ENCODE peak calls at places on chromosomes 2 and 18, in eight cellular contexts. One of them, this sample, is unnamed. For H3K4me1 and H3K9me3, the result is how much of the 10 kb centered on the place peaks cover.

GRCh38 chr2:226910384-226910783 is 74.5 kb downstream of the RHBDD1 start:
- DNase-seq in right lobe of liver: no peak
- DNase-seq in stomach: no peak
- DNase-seq in A549: no peak
- DNase-seq in adrenal gland: no peak
- DNase-seq in Peyer's patch: no peak
- DNase-seq in transverse colon: no peak
- DNase-seq in ovary: no peak
- DNase-seq in this sample: no peak

GRCh38 chr2:241051578-241052487 is 50.3 kb downstream of the MTERF4 start:
- DNase-seq in right lobe of liver: peak
- DNase-seq in stomach: no peak
- DNase-seq in A549: no peak
- DNase-seq in adrenal gland: no peak
- DNase-seq in Peyer's patch: no peak
- DNase-seq in transverse colon: no peak
- DNase-seq in ovary: no peak
- DNase-seq in this sample: peak

GRCh38 chr2:66699481-66700180 is 264.7 kb downstream of the MEIS1 start:
- DNase-seq in right lobe of liver: no peak
- DNase-seq in stomach: no peak
- DNase-seq in A549: no peak
- DNase-seq in adrenal gland: no peak
- DNase-seq in Peyer's patch: no peak
- DNase-seq in transverse colon: no peak
- DNase-seq in ovary: no peak
- DNase-seq in this sample: no peak

GRCh38 chr18:74625157-74625556 is 27.5 kb downstream of the ZNF407 start:
- DNase-seq in right lobe of liver: no peak
- DNase-seq in stomach: no peak
- DNase-seq in A549: no peak
- DNase-seq in adrenal gland: no peak
- DNase-seq in Peyer's patch: no peak
- DNase-seq in transverse colon: no peak
- DNase-seq in ovary: no peak
- DNase-seq in this sample: no peak

GRCh38 chr2:132489150-132489549 is 72.5 kb downstream of the GPR39 start:
- DNase-seq in right lobe of liver: no peak
- DNase-seq in stomach: no peak
- DNase-seq in A549: no peak
- DNase-seq in adrenal gland: no peak
- DNase-seq in Peyer's patch: no peak
- DNase-seq in transverse colon: no peak
- DNase-seq in ovary: no peak
- DNase-seq in this sample: peak

GRCh38 chr2:236939751-236940229 is 145.9 kb upstream of the COPS8 start:
- DNase-seq in right lobe of liver: no peak
- DNase-seq in stomach: no peak
- DNase-seq in A549: no peak
- DNase-seq in adrenal gland: peak
- DNase-seq in Peyer's patch: no peak
- DNase-seq in transverse colon: no peak
- DNase-seq in ovary: no peak
- DNase-seq in this sample: no peak

GRCh38 chr2:47554311-47554905 is 151.5 kb downstream of the MSH2 start:
- DNase-seq in right lobe of liver: no peak
- DNase-seq in stomach: no peak
- DNase-seq in A549: no peak
- DNase-seq in adrenal gland: no peak
- DNase-seq in Peyer's patch: no peak
- DNase-seq in transverse colon: no peak
- DNase-seq in ovary: no peak
- DNase-seq in this sample: no peak

GRCh38 chr2:71609958-71610357 is 156.6 kb downstream of the DYSF start:
- DNase-seq in right lobe of liver: no peak
- DNase-seq in stomach: no peak
- DNase-seq in A549: peak
- DNase-seq in adrenal gland: no peak
- DNase-seq in Peyer's patch: no peak
- DNase-seq in transverse colon: no peak
- DNase-seq in ovary: no peak
- DNase-seq in this sample: peak

GRCh38 chr2:116719841-116720240 is 1094.7 kb upstream of the DDX18 start:
- DNase-seq in right lobe of liver: no peak
- DNase-seq in stomach: no peak
- DNase-seq in A549: no peak
- DNase-seq in adrenal gland: no peak
- DNase-seq in Peyer's patch: no peak
- DNase-seq in transverse colon: no peak
- DNase-seq in ovary: no peak
- DNase-seq in this sample: no peak

GRCh38 chr2:67857836-67858235 is 205.0 kb downstream of the C1D start:
- DNase-seq in right lobe of liver: no peak
- DNase-seq in stomach: no peak
- DNase-seq in A549: no peak
- DNase-seq in adrenal gland: no peak
- DNase-seq in Peyer's patch: no peak
- DNase-seq in transverse colon: no peak
- DNase-seq in ovary: no peak
- DNase-seq in this sample: no peak

GRCh38 chr2:187532333-187533120 is 21.7 kb downstream of the TFPI start:
- DNase-seq in right lobe of liver: no peak
- DNase-seq in stomach: no peak
- DNase-seq in A549: no peak
- DNase-seq in adrenal gland: no peak
- DNase-seq in Peyer's patch: no peak
- DNase-seq in transverse colon: no peak
- DNase-seq in ovary: no peak
- DNase-seq in this sample: no peak

GRCh38 chr2:11071207-11071606 is 84.1 kb upstream of the SLC66A3 start:
- DNase-seq in right lobe of liver: no peak
- DNase-seq in stomach: no peak
- DNase-seq in A549: no peak
- DNase-seq in adrenal gland: no peak
- DNase-seq in Peyer's patch: no peak
- DNase-seq in transverse colon: peak
- DNase-seq in ovary: no peak
- DNase-seq in this sample: no peak

GRCh38 chr2:223956267-223956666 is 996 bp upstream of the MRPL44 start:
- DNase-seq in right lobe of liver: no peak
- DNase-seq in stomach: no peak
- DNase-seq in A549: no peak
- DNase-seq in adrenal gland: no peak
- DNase-seq in Peyer's patch: no peak
- DNase-seq in transverse colon: no peak
- DNase-seq in ovary: no peak
- DNase-seq in this sample: no peak

GRCh38 chr2:240878341-240878936 is 9.8 kb downstream of the AGXT start:
- DNase-seq in right lobe of liver: peak
- DNase-seq in stomach: no peak
- DNase-seq in A549: no peak
- DNase-seq in adrenal gland: no peak
- DNase-seq in Peyer's patch: no peak
- DNase-seq in transverse colon: no peak
- DNase-seq in ovary: peak
- DNase-seq in this sample: no peak

GRCh38 chr2:96591494-96591893 is 46.6 kb downstream of the KANSL3 start:
- DNase-seq in right lobe of liver: no peak
- DNase-seq in stomach: no peak
- DNase-seq in A549: no peak
- DNase-seq in adrenal gland: no peak
- DNase-seq in Peyer's patch: no peak
- DNase-seq in transverse colon: no peak
- DNase-seq in ovary: no peak
- DNase-seq in this sample: no peak

GRCh38 chr18:32437080-32437834 is 33.4 kb downstream of the GAREM1 start:
- DNase-seq in right lobe of liver: no peak
- DNase-seq in stomach: no peak
- DNase-seq in A549: no peak
- DNase-seq in adrenal gland: no peak
- DNase-seq in Peyer's patch: no peak
- DNase-seq in transverse colon: no peak
- DNase-seq in ovary: no peak
- DNase-seq in this sample: no peak

GRCh38 chr2:237227190-237227988 is 141.7 kb downstream of the COPS8 start:
- DNase-seq in right lobe of liver: no peak
- DNase-seq in stomach: no peak
- DNase-seq in A549: peak
- DNase-seq in adrenal gland: no peak
- DNase-seq in Peyer's patch: no peak
- DNase-seq in transverse colon: no peak
- DNase-seq in ovary: no peak
- DNase-seq in this sample: no peak

GRCh38 chr2:164479460-164479859 is 141.8 kb downstream of the GRB14 start:
- DNase-seq in right lobe of liver: no peak
- DNase-seq in stomach: no peak
- DNase-seq in A549: no peak
- DNase-seq in adrenal gland: peak
- DNase-seq in Peyer's patch: no peak
- DNase-seq in transverse colon: no peak
- DNase-seq in ovary: peak
- DNase-seq in this sample: peak

GRCh38 chr18:79452991-79453645 is 57.4 kb downstream of the NFATC1 start:
- DNase-seq in right lobe of liver: no peak
- DNase-seq in stomach: no peak
- DNase-seq in A549: no peak
- DNase-seq in adrenal gland: no peak
- DNase-seq in Peyer's patch: no peak
- DNase-seq in transverse colon: no peak
- DNase-seq in ovary: no peak
- DNase-seq in this sample: no peak

GRCh38 chr2:109062558-109063325 is 66.3 kb upstream of the SH3RF3 start:
- DNase-seq in right lobe of liver: no peak
- DNase-seq in stomach: no peak
- DNase-seq in A549: no peak
- DNase-seq in adrenal gland: no peak
- DNase-seq in Peyer's patch: no peak
- DNase-seq in transverse colon: no peak
- DNase-seq in ovary: no peak
- DNase-seq in this sample: no peak

GRCh38 chr2:200430017-200430416 is 79.9 kb downstream of the KCTD18 start:
- DNase-seq in right lobe of liver: no peak
- DNase-seq in stomach: no peak
- DNase-seq in A549: no peak
- DNase-seq in adrenal gland: no peak
- DNase-seq in Peyer's patch: no peak
- DNase-seq in transverse colon: no peak
- DNase-seq in ovary: no peak
- DNase-seq in this sample: no peak

GRCh38 chr2:228938629-228939028 is 332.5 kb downstream of the PID1 start:
- DNase-seq in right lobe of liver: no peak
- DNase-seq in stomach: no peak
- DNase-seq in A549: no peak
- DNase-seq in adrenal gland: no peak
- DNase-seq in Peyer's patch: no peak
- DNase-seq in transverse colon: no peak
- DNase-seq in ovary: no peak
- DNase-seq in this sample: no peak

GRCh38 chr2:8592736-8593135 is 89.1 kb upstream of the ID2 start:
- DNase-seq in right lobe of liver: no peak
- DNase-seq in stomach: peak
- DNase-seq in A549: no peak
- DNase-seq in adrenal gland: no peak
- DNase-seq in Peyer's patch: no peak
- DNase-seq in transverse colon: no peak
- DNase-seq in ovary: no peak
- DNase-seq in this sample: no peak

DNA sequence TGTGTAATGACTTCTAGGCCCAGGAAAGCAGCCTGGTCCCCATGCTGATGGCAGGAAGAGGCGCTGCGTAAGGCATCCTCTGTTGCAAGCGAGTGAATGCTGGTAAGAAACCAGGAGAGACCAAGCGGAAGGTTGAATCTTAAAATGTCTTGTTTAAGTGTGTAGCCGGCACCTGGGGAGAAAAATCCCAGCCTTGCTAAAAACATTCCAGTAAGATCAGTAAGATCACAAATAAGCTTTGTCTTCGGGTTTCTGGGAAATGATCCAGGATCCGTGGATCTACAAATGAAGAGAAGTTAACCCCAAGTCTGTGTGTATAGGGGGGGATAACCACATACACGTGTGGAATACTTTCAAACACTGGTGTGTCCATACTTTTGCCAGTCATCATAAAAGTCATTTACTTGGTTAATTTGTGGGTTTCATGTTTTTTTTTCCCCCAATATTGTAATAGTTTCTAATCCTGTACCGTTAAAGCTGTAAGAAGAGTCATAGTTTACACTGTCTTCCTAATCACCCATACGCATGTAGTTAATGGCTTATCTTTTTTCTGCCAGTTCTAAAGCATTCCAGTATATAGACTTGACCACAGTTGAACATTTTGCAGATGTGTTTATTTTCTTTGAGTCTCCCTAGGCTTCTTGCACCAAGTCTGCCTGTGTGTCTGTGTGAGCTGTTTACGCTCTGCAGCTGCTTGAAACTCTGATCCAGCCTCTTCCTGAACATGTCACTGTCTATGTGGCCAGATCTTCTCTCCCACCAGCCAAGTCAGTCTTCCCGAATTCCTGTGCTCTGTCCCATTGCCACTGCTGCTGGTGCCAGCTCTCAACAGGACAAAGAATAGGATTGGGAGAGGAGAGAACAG is 135.9 kb upstream of the ARL4C start:
- DNase-seq in right lobe of liver: no peak
- DNase-seq in stomach: no peak
- DNase-seq in A549: no peak
- DNase-seq in adrenal gland: no peak
- DNase-seq in Peyer's patch: no peak
- DNase-seq in transverse colon: no peak
- DNase-seq in ovary: no peak
- DNase-seq in this sample: no peak
- TF ChIP-seq POLR2A in right lobe of liver: no peak
- TF ChIP-seq POLR2A in stomach: no peak
- TF ChIP-seq POLR2A in A549: no peak
- TF ChIP-seq POLR2A in adrenal gland: no peak
- TF ChIP-seq POLR2A in Peyer's patch: no peak
- TF ChIP-seq POLR2A in transverse colon: no peak
- TF ChIP-seq POLR2A in ovary: no peak
- TF ChIP-seq POLR2A in this sample: no peak

GRCh38 chr2:54465143-54465542 is 9.0 kb downstream of the SPTBN1 start:
- DNase-seq in right lobe of liver: no peak
- DNase-seq in stomach: no peak
- DNase-seq in A549: no peak
- DNase-seq in adrenal gland: no peak
- DNase-seq in Peyer's patch: no peak
- DNase-seq in transverse colon: no peak
- DNase-seq in ovary: no peak
- DNase-seq in this sample: no peak
- H3K4me1 ChIP-seq in right lobe of liver: under half
- H3K4me1 ChIP-seq in stomach: under half
- H3K4me1 ChIP-seq in A549: under half
- H3K4me1 ChIP-seq in adrenal gland: half or more
- H3K4me1 ChIP-seq in Peyer's patch: under half
- H3K4me1 ChIP-seq in transverse colon: under half
- H3K4me1 ChIP-seq in ovary: under half
- H3K4me1 ChIP-seq in this sample: half or more

GRCh38 chr2:22628183-22628582 is 756.8 kb upstream of the KLHL29 start:
- DNase-seq in right lobe of liver: no peak
- DNase-seq in stomach: no peak
- DNase-seq in A549: no peak
- DNase-seq in adrenal gland: no peak
- DNase-seq in Peyer's patch: no peak
- DNase-seq in transverse colon: no peak
- DNase-seq in ovary: no peak
- DNase-seq in this sample: no peak
- H3K9me3 ChIP-seq in right lobe of liver: under half
- H3K9me3 ChIP-seq in stomach: under half
- H3K9me3 ChIP-seq in A549: under half
- H3K9me3 ChIP-seq in adrenal gland: under half
- H3K9me3 ChIP-seq in Peyer's patch: under half
- H3K9me3 ChIP-seq in transverse colon: under half
- H3K9me3 ChIP-seq in ovary: under half
- H3K9me3 ChIP-seq in this sample: under half

GRCh38 chr2:19711470-19712372 is 190.1 kb downstream of the TTC32 start:
- DNase-seq in right lobe of liver: no peak
- DNase-seq in stomach: no peak
- DNase-seq in A549: peak
- DNase-seq in adrenal gland: no peak
- DNase-seq in Peyer's patch: no peak
- DNase-seq in transverse colon: peak
- DNase-seq in ovary: no peak
- DNase-seq in this sample: no peak
- TF ChIP-seq POLR2A in right lobe of liver: no peak
- TF ChIP-seq POLR2A in stomach: no peak
- TF ChIP-seq POLR2A in A549: no peak
- TF ChIP-seq POLR2A in adrenal gland: no peak
- TF ChIP-seq POLR2A in Peyer's patch: no peak
- TF ChIP-seq POLR2A in transverse colon: no peak
- TF ChIP-seq POLR2A in ovary: no peak
- TF ChIP-seq POLR2A in this sample: no peak

This sample was measured in testis.